ENCODE peak calls at places on chromosomes 7 and 10, in seven cellular contexts. E, N, Z, X, J, L and S are unnamed samples.

GRCh38 chr7:139732471-139733167 is 45.2 kb downstream of the HIPK2 start:
- DNase-seq in E (no peak), N (no peak), Z (no peak), X (no peak), J (no peak), L (no peak), S (no peak)

GRCh38 chr10:67527351-67527750 is 168.6 kb downstream of the CTNNA3 start:
- DNase-seq in E (no peak), N (no peak), Z (no peak), X (no peak), J (no peak), L (no peak), S (no peak)

GRCh38 chr10:100986952-100987684 is at the start of the genes MRPL43 and TWNK:
- DNase-seq in E (peak; percentile 96), N (no peak), Z (peak; percentile 92), X (no peak), J (peak; percentile 92), L (peak; percentile 89), S (peak; percentile 96)

GRCh38 chr10:92832998-92833642 is 15.2 kb upstream of the EXOC6 start:
- DNase-seq in E (no peak), N (no peak), Z (peak; percentile 13), X (no peak), J (no peak), L (no peak), S (no peak)

GRCh38 chr7:149334219-149334618 is 72.2 kb downstream of the ZNF783 start:
- DNase-seq in E (no peak), N (no peak), Z (no peak), X (no peak), J (no peak), L (no peak), S (no peak)

GRCh38 chr7:46210467-46210866 is 289.4 kb upstream of the IGFBP3 start:
- DNase-seq in E (no peak), N (no peak), Z (no peak), X (no peak), J (no peak), L (no peak), S (no peak)

GRCh38 chr10:69567920-69568319 is 5.3 kb downstream of the NEUROG3 start:
- DNase-seq in E (peak; percentile 85), N (peak; percentile 4), Z (peak; percentile 90), X (peak; percentile 27), J (peak; percentile 71), L (peak; percentile 87), S (peak; percentile 90)

GRCh38 chr7:27248911-27249723 is 6.5 kb downstream of the EVX1 start:
- DNase-seq in E (no peak), N (no peak), Z (no peak), X (no peak), J (peak; percentile 57), L (no peak), S (peak; percentile 37)

GRCh38 chr7:33807779-33808482 is 97.4 kb upstream of the BMPER start:
- DNase-seq in E (no peak), N (peak; percentile 79), Z (peak; percentile 83), X (peak; percentile 67), J (peak; percentile 85), L (peak; percentile 43), S (peak; percentile 81)

GRCh38 chr7:73719806-73720169 is 319 bp upstream of the STX1A start:
- DNase-seq in E (no peak), N (no peak), Z (no peak), X (no peak), J (no peak), L (no peak), S (no peak)

GRCh38 chr10:120436431-120437142 is 20.4 kb upstream of the PLPP4 start:
- DNase-seq in E (no peak), N (no peak), Z (no peak), X (no peak), J (peak; percentile 45), L (no peak), S (no peak)

GRCh38 chr7:141974831-141975230 is 1.3 kb upstream of the TAS2R38 start:
- DNase-seq in E (no peak), N (no peak), Z (no peak), X (no peak), J (peak; percentile 47), L (no peak), S (peak; percentile 72)

GRCh38 chr10:129057856-129058663 is 409.0 kb upstream of the MGMT start:
- DNase-seq in E (no peak), N (no peak), Z (no peak), X (no peak), J (no peak), L (no peak), S (no peak)

GRCh38 chr7:1197997-1198632 is 34.6 kb upstream of the UNCX start:
- DNase-seq in E (no peak), N (no peak), Z (no peak), X (peak; percentile 62), J (no peak), L (no peak), S (no peak)

GRCh38 chr10:123061865-123062264 is 53.1 kb downstream of the ACADSB start:
- DNase-seq in E (no peak), N (no peak), Z (no peak), X (no peak), J (no peak), L (no peak), S (no peak)

GRCh38 chr7:124762611-124763143 is 2.9 kb downstream of the GPR37 start:
- DNase-seq in E (no peak), N (no peak), Z (no peak), X (no peak), J (peak; percentile 31), L (no peak), S (no peak)

GRCh38 chr7:77798394-77799077 is at the start of the genes PHTF2 and TMEM60:
- DNase-seq in E (peak; percentile 100), N (peak; percentile 99), Z (peak; percentile 97), X (peak; percentile 99), J (peak; percentile 100), L (peak; percentile 99), S (peak; percentile 100)

GRCh38 chr7:77797734-77798393 is 370 bp downstream of the TMEM60 start:
- DNase-seq in E (peak; percentile 82), N (no peak), Z (no peak), X (no peak), J (no peak), L (peak; percentile 78), S (no peak)

GRCh38 chr7:77800730-77801129 is 2.2 kb downstream of the PHTF2 start:
- DNase-seq in E (no peak), N (no peak), Z (no peak), X (no peak), J (no peak), L (no peak), S (no peak)

GRCh38 chr7:77799078-77799964 is 748 bp downstream of the PHTF2 start:
- DNase-seq in E (peak; percentile 83), N (no peak), Z (peak; percentile 79), X (no peak), J (peak; percentile 62), L (peak; percentile 70), S (peak; percentile 56)

GRCh38 chr7:77800158-77800557 is 1.6 kb downstream of the PHTF2 start:
- DNase-seq in E (no peak), N (no peak), Z (no peak), X (no peak), J (no peak), L (peak; percentile 7), S (no peak)
- H3K4me3 ChIP-seq in E (peak overlapping the region; percentile 9), N (no peak overlapping the region), Z (no peak overlapping the region), X (peak overlapping the region; percentile 95), J (no peak overlapping the region), L (peak overlapping the region; percentile 90), S (peak overlapping the region; percentile 80)

GRCh38 chr10:51238987-51239386 is 164.7 kb downstream of the PRKG1 start:
- DNase-seq in E (no peak), N (no peak), Z (no peak), X (no peak), J (no peak), L (no peak), S (no peak)

GRCh38 chr10:51242393-51242792 is 168.1 kb downstream of the PRKG1 start:
- DNase-seq in E (no peak), N (no peak), Z (no peak), X (no peak), J (no peak), L (no peak), S (no peak)

GRCh38 chr10:51244739-51245138 is 170.5 kb downstream of the PRKG1 start:
- DNase-seq in E (no peak), N (peak; percentile 83), Z (no peak), X (no peak), J (peak; percentile 93), L (peak; percentile 37), S (peak; percentile 76)

GRCh38 chr10:51246156-51246555 is 171.9 kb downstream of the PRKG1 start:
- DNase-seq in E (no peak), N (no peak), Z (no peak), X (no peak), J (no peak), L (no peak), S (no peak)

GRCh38 chr10:51244308-51244707 is 170.0 kb downstream of the PRKG1 start:
- DNase-seq in E (no peak), N (no peak), Z (no peak), X (no peak), J (peak; percentile 61), L (peak; percentile 22), S (peak; percentile 62)
- H3K4me3 ChIP-seq in E (no peak overlapping the region), N (no peak overlapping the region), Z (no peak overlapping the region), X (no peak overlapping the region), J (no peak overlapping the region), L (no peak overlapping the region), S (peak overlapping the region; percentile 6)

GRCh38 chr7:28960071-28960840 is 2.1 kb upstream of the TRIL start:
- DNase-seq in E (no peak), N (no peak), Z (no peak), X (no peak), J (no peak), L (no peak), S (no peak)

GRCh38 chr7:28958235-28958945 is at the start of gene TRIL:
- DNase-seq in E (peak; percentile 90), N (no peak), Z (peak; percentile 78), X (no peak), J (peak; percentile 73), L (peak; percentile 69), S (peak; percentile 79)

GRCh38 chr7:28957064-28957821 is 887 bp downstream of the TRIL start:
- DNase-seq in E (peak; percentile 81), N (no peak), Z (peak; percentile 80), X (no peak), J (peak; percentile 65), L (peak; percentile 66), S (peak; percentile 69)

GRCh38 chr7:28957822-28958234 is 302 bp downstream of the TRIL start:
- DNase-seq in E (no peak), N (no peak), Z (peak; percentile 82), X (no peak), J (peak; percentile 58), L (peak; percentile 37), S (peak; percentile 60)

DNA sequence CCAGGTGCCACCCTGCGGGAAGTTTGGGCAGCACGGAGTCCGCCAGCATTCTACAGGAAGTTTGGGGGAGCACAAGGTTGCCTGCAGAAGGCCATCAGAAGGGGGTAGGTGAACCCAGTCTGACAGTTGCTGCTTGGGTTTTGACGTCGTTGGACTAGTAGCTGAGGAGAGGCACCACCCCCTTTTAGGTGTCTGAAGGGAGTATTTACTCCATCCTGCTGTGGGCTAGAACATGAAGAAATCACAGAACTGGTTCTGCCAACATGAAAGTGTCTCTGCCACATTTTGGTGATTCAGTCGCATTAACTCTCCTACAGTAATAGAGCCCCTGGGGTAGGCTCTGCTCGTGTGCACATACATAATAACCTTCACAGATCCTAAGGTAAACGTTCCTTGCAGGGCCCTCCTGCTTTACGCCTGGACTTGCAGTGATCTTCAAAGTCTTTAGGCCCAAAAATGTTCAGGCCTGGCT is 852 bp upstream of the TRIL start:
- DNase-seq in E (no peak), N (no peak), Z (no peak), X (no peak), J (no peak), L (no peak), S (no peak)
- H3K4me3 ChIP-seq in E (no peak overlapping the region), N (no peak overlapping the region), Z (peak overlapping the region; percentile 46), X (no peak overlapping the region), J (no peak overlapping the region), L (no peak overlapping the region), S (peak overlapping the region; percentile 70)

GRCh38 chr10:59719374-59719773 is 9.7 kb upstream of the SLC16A9 start:
- DNase-seq in E (no peak), N (no peak), Z (no peak), X (no peak), J (no peak), L (no peak), S (peak; percentile 15)
- H3K4me3 ChIP-seq in E (no peak overlapping the region), N (no peak overlapping the region), Z (no peak overlapping the region), X (no peak overlapping the region), J (no peak overlapping the region), L (no peak overlapping the region), S (no peak overlapping the region)